ENCODE peak calls at places on chromosome 22, in six cellular contexts. P is SK-N-SH, M is HepG2, K is psoas muscle, I is thyroid gland, B is RWPE1. W is an unnamed sample.

GRCh38 chr22:31612891-31613285 is 49.1 kb downstream of the PISD start:
- DNase-seq in B (no peak), P (no peak), I (no peak), M (no peak), K (no peak), W (no peak)

GRCh38 chr22:43234299-43234988 is 47.5 kb upstream of the TTLL12 start:
- DNase-seq in K (no peak), B (no peak), I (no peak), M (no peak), P (peak; percentile 57), W (no peak)

GRCh38 chr22:46287873-46288751 is 8.6 kb upstream of the GTSE1 start:
- DNase-seq in M (no peak), B (no peak), K (peak; percentile 74), P (no peak), I (peak; percentile 22), W (no peak)

GRCh38 chr22:35192121-35192918 is 65.0 kb upstream of the HMGXB4 start:
- DNase-seq in K (no peak), I (no peak), P (no peak), B (no peak), M (no peak), W (no peak)

GRCh38 chr22:11616811-11617210 is 3911.2 kb upstream of the OR11H1 start:
- DNase-seq in P (no peak), K (no peak), I (no peak), M (no peak), B (no peak), W (peak; percentile 3)

GRCh38 chr22:36773935-36774334 is 2.0 kb downstream of the IFT27 start:
- DNase-seq in I (peak; percentile 13), B (no peak), K (no peak), P (peak; percentile 43), M (no peak), W (no peak)

GRCh38 chr22:30301995-30302809 is 12.9 kb upstream of the CASTOR1 start:
- DNase-seq in I (no peak), M (no peak), P (no peak), K (peak; percentile 70), B (no peak), W (no peak)

GRCh38 chr22:36541831-36542391 is 12.9 kb upstream of the EIF3D start:
- DNase-seq in K (no peak), B (peak; percentile 88), I (no peak), M (no peak), P (no peak), W (peak; percentile 72)

GRCh38 chr22:42343551-42344081 is 73.2 kb upstream of the TCF20 start:
- DNase-seq in K (no peak), I (peak; percentile 42), M (no peak), B (no peak), P (peak; percentile 80), W (no peak)

GRCh38 chr22:20566420-20567260 is 59.2 kb downstream of the MED15 start:
- DNase-seq in K (peak; percentile 51), P (no peak), M (no peak), I (peak; percentile 86), B (peak; percentile 41), W (no peak)

GRCh38 chr22:20118572-20119020 is 1.6 kb upstream of the TRMT2A start:
- DNase-seq in P (no peak), I (no peak), M (no peak), B (no peak), K (peak; percentile 31), W (no peak)

GRCh38 chr22:29933619-29934018 is 50.6 kb downstream of the MTMR3 start:
- DNase-seq in P (no peak), B (no peak), I (no peak), K (no peak), M (no peak), W (no peak)

GRCh38 chr22:26718488-26718887 is 61.1 kb downstream of the MIAT start:
- DNase-seq in M (no peak), I (no peak), B (no peak), P (no peak), K (no peak), W (no peak)

GRCh38 chr22:40026641-40027040 is 31.9 kb downstream of the FAM83F start:
- DNase-seq in K (no peak), I (no peak), P (no peak), M (no peak), B (no peak), W (no peak)

GRCh38 chr22:45317551-45318167 is 7.9 kb downstream of the FAM118A start:
- DNase-seq in I (peak; percentile 44), B (no peak), M (no peak), P (peak; percentile 70), K (peak; percentile 74), W (no peak)

GRCh38 chr22:40243891-40244290 is 66.2 kb downstream of the TNRC6B start:
- DNase-seq in I (no peak), M (no peak), P (no peak), B (no peak), K (no peak), W (no peak)

GRCh38 chr22:47276219-47276843 is 513.9 kb downstream of the TBC1D22A start:
- DNase-seq in I (peak; percentile 36), M (no peak), K (no peak), B (no peak), P (no peak), W (no peak)

GRCh38 chr22:40033586-40034380 is 39.0 kb downstream of the FAM83F start:
- DNase-seq in I (no peak), M (no peak), K (no peak), B (no peak), P (no peak), W (no peak)

GRCh38 chr22:33057363-33057995 is 702 bp downstream of the SYN3 start:
- DNase-seq in P (no peak), K (no peak), I (no peak), M (no peak), B (no peak), W (no peak)

GRCh38 chr22:48254311-48254873 is 1491.9 kb downstream of the TBC1D22A start:
- DNase-seq in P (no peak), K (no peak), B (no peak), I (no peak), M (no peak), W (no peak)

GRCh38 chr22:17121235-17122195 is at the start of gene TMEM121B:
- DNase-seq in M (no peak), P (peak; percentile 95), I (peak; percentile 26), B (peak; percentile 4), K (peak; percentile 86), W (no peak)

GRCh38 chr22:48331266-48331665 is 1496.4 kb downstream of the BRD1 start:
- DNase-seq in M (no peak), I (no peak), K (no peak), P (no peak), B (no peak), W (no peak)

GRCh38 chr22:44671742-44672141 is 30.3 kb upstream of the PRR5 start:
- DNase-seq in P (no peak), M (peak; percentile 77), K (peak; percentile 21), I (no peak), B (no peak), W (no peak)

GRCh38 chr22:49508561-49508960 is 319.1 kb downstream of the BRD1 start:
- DNase-seq in B (no peak), I (no peak), K (no peak), P (no peak), M (no peak), W (no peak)

GRCh38 chr22:49503896-49504521 is 323.7 kb downstream of the BRD1 start:
- DNase-seq in P (no peak), B (no peak), K (no peak), M (no peak), I (no peak), W (no peak)

GRCh38 chr22:49505337-49506009 is 322.2 kb downstream of the BRD1 start:
- DNase-seq in I (no peak), M (no peak), P (no peak), K (no peak), B (no peak), W (no peak)

GRCh38 chr22:49507607-49508292 is 319.9 kb downstream of the BRD1 start:
- DNase-seq in P (no peak), K (no peak), B (no peak), M (no peak), I (no peak), W (no peak)

DNA sequence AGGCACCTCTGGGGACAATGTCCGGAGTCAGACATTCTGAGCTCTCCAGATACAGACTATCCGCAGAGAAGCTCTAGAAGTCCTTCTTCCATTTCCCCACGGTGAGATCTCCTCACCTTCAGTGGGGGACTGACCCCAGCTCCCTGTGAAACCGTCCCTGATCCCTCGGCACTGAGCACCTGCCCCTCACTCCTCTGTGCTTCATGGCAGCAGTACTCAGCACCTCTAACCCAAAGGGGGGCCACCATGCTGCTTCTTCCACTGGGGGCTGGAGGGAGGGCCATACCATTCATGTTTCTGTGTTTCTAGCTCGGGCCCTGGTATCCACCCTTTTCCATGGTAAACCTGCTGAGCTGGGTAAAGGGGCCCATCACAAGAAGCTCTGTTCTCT is 321.7 kb downstream of the BRD1 start:
- DNase-seq in P (no peak), K (no peak), M (no peak), I (no peak), B (no peak), W (no peak)
- H3K27ac ChIP-seq in P (no peak overlapping the region), K (no peak overlapping the region), M (no peak overlapping the region), I (no peak overlapping the region), B (no peak overlapping the region), W (no peak overlapping the region)

GRCh38 chr22:19107730-19108074 is 14.5 kb downstream of the DGCR2 start:
- DNase-seq in I (no peak), M (no peak), B (no peak), P (no peak), K (no peak), W (no peak)

GRCh38 chr22:19106886-19107729 is 15.1 kb downstream of the DGCR2 start:
- DNase-seq in P (no peak), M (no peak), I (no peak), B (no peak), K (no peak), W (no peak)

GRCh38 chr22:19105456-19105855 is 16.8 kb downstream of the DGCR2 start:
- DNase-seq in P (no peak), M (no peak), B (no peak), K (peak; percentile 55), I (no peak), W (no peak)

GRCh38 chr22:19103881-19104821 is 18.1 kb downstream of the DGCR2 start:
- DNase-seq in M (no peak), P (no peak), K (peak; percentile 75), I (peak; percentile 76), B (no peak), W (peak; percentile 66)

GRCh38 chr22:19105867-19106802 is 16.1 kb downstream of the DGCR2 start:
- DNase-seq in P (peak; percentile 57), M (no peak), I (no peak), K (no peak), B (no peak), W (no peak)
- H3K27ac ChIP-seq in P (no peak overlapping the region), M (no peak overlapping the region), I (no peak overlapping the region), K (peak overlapping the region; percentile 71), B (peak overlapping the region; percentile 67), W (no peak overlapping the region)

GRCh38 chr22:23218053-23218866 is 38.0 kb downstream of the BCR start:
- DNase-seq in I (no peak), M (no peak), P (no peak), B (no peak), K (no peak), W (no peak)
- H3K27ac ChIP-seq in I (peak overlapping the region; percentile 86), M (peak overlapping the region; percentile 73), P (peak overlapping the region; percentile 71), B (peak overlapping the region; percentile 80), K (peak overlapping the region; percentile 19), W (peak overlapping the region; percentile 54)

DNA sequence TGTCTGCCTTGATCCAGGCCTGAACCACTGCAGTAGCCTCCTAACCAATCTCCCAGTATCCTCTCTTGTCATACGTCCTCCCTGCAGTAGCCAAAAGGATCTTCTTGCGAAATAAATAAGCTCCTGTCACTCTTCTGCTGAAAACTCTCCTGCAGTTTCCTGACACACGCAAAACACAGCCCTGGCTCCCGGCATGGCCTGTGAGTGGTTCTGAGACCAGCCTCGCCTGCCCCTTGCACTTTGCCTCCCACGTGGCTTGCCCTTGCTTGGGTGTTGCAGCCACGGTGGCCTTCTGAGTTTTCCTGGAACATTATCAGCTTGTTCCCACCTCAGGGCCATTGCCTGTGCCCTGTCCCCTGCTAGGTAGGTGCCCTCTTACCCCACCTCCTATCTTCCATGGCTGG is 7.2 kb downstream of the ZC3H7B start:
- DNase-seq in I (no peak), K (peak; percentile 84), M (peak; percentile 91), B (no peak), P (no peak), W (no peak)
- H3K27ac ChIP-seq in I (peak overlapping the region; percentile 42), K (peak overlapping the region; percentile 66), M (peak overlapping the region; percentile 69), B (peak overlapping the region; percentile 47), P (no peak overlapping the region), W (peak overlapping the region; percentile 39)